ENCODE peak calls at places on chromosomes 12 and 14, in ten cellular contexts. L is stomach, D is breast epithelium, K is K562, J is IMR-90, T is testis, Z is ovary, P is heart left ventricle, Q is adrenal gland, X is thyroid gland. R is an unnamed sample. For H3K36me3, the result is how much of the 10 kb centered on the place peaks cover.

GRCh38 chr12:23561536-23561935 is 387.9 kb downstream of the SOX5 start:
- DNase-seq in Z (no peak), L (no peak), K (no peak), Q (no peak), J (peak), P (no peak), X (no peak), T (no peak), D (no peak), R (no peak)

GRCh38 chr12:26124491-26125450 is at the start of gene BHLHE41:
- DNase-seq in Z (peak), P (peak), K (peak), J (peak), D (peak), L (peak), X (peak), T (peak), Q (peak), R (peak)

GRCh38 chr12:59620326-59620725 is 24.5 kb downstream of the SLC16A7 start:
- DNase-seq in L (no peak), Z (no peak), P (no peak), K (no peak), Q (no peak), D (no peak), J (no peak), X (no peak), T (no peak), R (no peak)

GRCh38 chr14:73746540-73747385 is 32.6 kb upstream of the PNMA1 start:
- DNase-seq in Q (no peak), P (no peak), K (no peak), X (no peak), T (no peak), D (no peak), Z (peak), J (no peak), L (no peak), R (no peak)

GRCh38 chr12:47900480-47901129 is 4.2 kb downstream of the VDR start:
- DNase-seq in J (no peak), L (peak), P (no peak), D (peak), Q (peak), K (no peak), X (peak), Z (no peak), T (no peak), R (no peak)

GRCh38 chr12:109995366-109995702 is 834 bp downstream of the GIT2 start:
- DNase-seq in L (no peak), Q (peak), T (no peak), P (no peak), J (no peak), X (no peak), Z (peak), D (no peak), K (no peak), R (no peak)

GRCh38 chr12:13128291-13129000 is 25.0 kb upstream of the GSG1 start:
- DNase-seq in Q (no peak), T (no peak), K (no peak), J (no peak), X (no peak), D (no peak), Z (no peak), L (no peak), P (no peak), R (no peak)

GRCh38 chr12:51672334-51672733 is 81.3 kb downstream of the SCN8A start:
- DNase-seq in D (no peak), Q (no peak), J (peak), P (no peak), L (no peak), K (no peak), Z (no peak), T (no peak), X (no peak), R (no peak)

GRCh38 chr12:62001424-62001823 is 258.8 kb upstream of the USP15 start:
- DNase-seq in J (no peak), Z (no peak), K (no peak), P (no peak), Q (no peak), D (no peak), L (no peak), X (no peak), T (no peak), R (no peak)

GRCh38 chr12:43306066-43306465 is 245.9 kb downstream of the ADAMTS20 start:
- DNase-seq in K (no peak), D (peak), Q (no peak), T (no peak), J (peak), P (no peak), X (no peak), Z (no peak), L (no peak), R (no peak)

GRCh38 chr12:67919406-67919805 is 69.8 kb upstream of the IFNG-AS1 start:
- DNase-seq in Z (no peak), L (no peak), J (no peak), T (no peak), X (no peak), D (no peak), P (no peak), Q (no peak), K (no peak), R (no peak)

GRCh38 chr14:35366048-35366428 is 38.5 kb downstream of the NFKBIA start:
- DNase-seq in X (no peak), J (peak), P (no peak), Z (no peak), T (no peak), Q (peak), L (no peak), D (no peak), K (no peak), R (no peak)

GRCh38 chr12:66352197-66352596 is 49.9 kb downstream of the HELB start:
- DNase-seq in D (no peak), J (peak), P (peak), X (no peak), Q (peak), L (no peak), K (no peak), Z (no peak), T (peak), R (no peak)

GRCh38 chr12:76303365-76303764 is 44.9 kb downstream of the BBS10 start:
- DNase-seq in Z (no peak), X (no peak), Q (no peak), L (no peak), K (no peak), T (no peak), J (peak), P (no peak), D (no peak), R (no peak)

GRCh38 chr14:68140111-68140741 is 320.6 kb downstream of the RAD51B start:
- DNase-seq in X (peak), K (no peak), Z (peak), L (peak), T (peak), Q (peak), P (no peak), D (peak), J (peak), R (peak)

GRCh38 chr14:74582910-74583581 is 29.0 kb downstream of the LTBP2 start:
- DNase-seq in L (peak), K (no peak), T (no peak), D (no peak), Z (peak), X (no peak), J (peak), P (no peak), Q (peak), R (no peak)

GRCh38 chr12:71455028-71455737 is 15.6 kb downstream of the LGR5 start:
- DNase-seq in Z (no peak), L (no peak), P (no peak), X (no peak), D (no peak), T (no peak), K (no peak), Q (no peak), J (no peak), R (no peak)

GRCh38 chr14:89540830-89541470 is 123.9 kb upstream of the FOXN3 start:
- DNase-seq in Q (no peak), X (no peak), J (peak), D (no peak), P (no peak), T (no peak), K (no peak), Z (no peak), L (no peak), R (no peak)

GRCh38 chr12:911191-911826 is 38.2 kb downstream of the RAD52 start:
- DNase-seq in P (no peak), J (no peak), Q (peak), T (peak), D (no peak), X (no peak), Z (no peak), K (peak), L (no peak), R (no peak)

GRCh38 chr12:34207858-34208257 is 185.6 kb downstream of the ALG10 start:
- DNase-seq in J (no peak), Z (no peak), D (no peak), P (no peak), X (no peak), L (no peak), T (no peak), Q (no peak), K (no peak), R (no peak)

GRCh38 chr12:6979021-6979420 is 8.3 kb downstream of the EMG1 start:
- DNase-seq in Q (no peak), P (no peak), L (no peak), Z (no peak), X (peak), T (no peak), D (no peak), K (no peak), J (no peak), R (no peak)
- H3K36me3 ChIP-seq in Q (half or more), P (half or more), L (half or more), Z (under half), X (half or more), T (under half), D (under half), K (half or more), J (half or more), R (under half)

GRCh38 chr12:2070440-2071045 is 17.8 kb downstream of the CACNA1C start:
- DNase-seq in K (no peak), L (no peak), J (no peak), D (no peak), P (no peak), Z (no peak), Q (no peak), X (no peak), T (no peak), R (no peak)
- TF ChIP-seq POLR2A in K (no peak), L (no peak), J (no peak), D (no peak), P (no peak), Z (no peak), Q (no peak), X (no peak), T (no peak), R (no peak)

DNA sequence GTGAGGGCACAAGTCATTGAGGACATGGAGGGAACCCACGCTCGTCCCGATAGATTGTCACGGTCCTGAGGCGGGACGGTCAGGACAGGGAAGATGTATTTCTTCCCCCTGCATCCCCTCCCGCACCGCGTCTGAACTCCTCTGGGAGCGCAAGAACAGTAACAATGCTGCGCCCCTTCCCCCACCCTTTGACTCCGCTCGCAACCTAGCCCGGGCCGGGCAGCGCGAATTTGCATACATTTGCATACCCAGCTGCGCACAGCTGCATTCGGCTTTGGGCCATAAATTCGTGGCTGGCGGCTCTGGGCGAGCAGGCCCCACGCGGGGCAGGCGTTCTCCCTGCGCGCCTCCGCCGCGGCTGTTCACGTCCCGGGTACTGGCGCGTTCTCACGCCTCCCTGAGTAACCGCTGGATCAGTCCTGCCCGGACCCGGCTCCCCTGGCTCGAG is 29.0 kb upstream of the SMUG1 start:
- DNase-seq in P (no peak), K (no peak), J (no peak), X (no peak), D (no peak), Z (peak), T (peak), L (peak), Q (no peak), R (no peak)
- TF ChIP-seq CTCF in P (no peak), K (no peak), J (no peak), X (no peak), D (no peak), Z (no peak), T (no peak), L (no peak), Q (no peak), R (no peak)

GRCh38 chr14:21395450-21395849 is 11.6 kb upstream of the SUPT16H start:
- DNase-seq in X (no peak), K (no peak), L (no peak), T (no peak), P (no peak), Z (no peak), Q (no peak), J (no peak), D (no peak), R (no peak)
- H3K36me3 ChIP-seq in X (half or more), K (half or more), L (half or more), T (under half), P (half or more), Z (under half), Q (half or more), J (half or more), D (under half), R (under half)

R was measured in tibial nerve.